ENCODE peak calls at places on chromosomes 4 and X, in seven cellular contexts. C is SK-N-SH, N is left lung, T is endodermal cell, Q is GM12864, E is psoas muscle, Y is left ventricle myocardium inferior. S is an unnamed sample.

GRCh38 chr4:77443941-77444340 is 161.7 kb upstream of the CXCL13 start:
- DNase-seq in C (no peak), N (no peak), T (no peak), Q (no peak), E (no peak), Y (no peak), S (no peak)

GRCh38 chr4:185016946-185017797 is 1.1 kb upstream of the HELT start:
- DNase-seq in C (no peak), N (no peak), T (peak), Q (no peak), E (no peak), Y (no peak), S (no peak)

GRCh38 chrX:70485466-70485865 is 40.8 kb downstream of the DLG3 start:
- DNase-seq in C (no peak), N (no peak), T (peak), Q (no peak), E (no peak), Y (no peak), S (no peak)

GRCh38 chr4:7876096-7876993 is 63.3 kb downstream of the AFAP1 start:
- DNase-seq in C (peak), N (no peak), T (peak), Q (no peak), E (no peak), Y (no peak), S (no peak)

GRCh38 chrX:7068939-7069367 is 78.6 kb upstream of the STS start:
- DNase-seq in C (peak), N (no peak), T (peak), Q (no peak), E (no peak), Y (no peak), S (no peak)

GRCh38 chrX:39895228-39896110 is 202.3 kb downstream of the BCOR start:
- DNase-seq in C (no peak), N (no peak), T (no peak), Q (no peak), E (no peak), Y (no peak), S (no peak)

GRCh38 chr4:70997068-70997467 is 3.6 kb downstream of the DCK start:
- DNase-seq in C (no peak), N (no peak), T (no peak), Q (no peak), E (no peak), Y (no peak), S (no peak)

GRCh38 chr4:41631538-41631937 is 93.6 kb downstream of the LIMCH1 start:
- DNase-seq in C (no peak), N (no peak), T (no peak), Q (no peak), E (no peak), Y (no peak), S (no peak)

GRCh38 chr4:119559044-119559647 is 69.5 kb downstream of the PDE5A start:
- DNase-seq in C (peak), N (no peak), T (no peak), Q (no peak), E (no peak), Y (no peak), S (no peak)

GRCh38 chr4:7828926-7829325 is 110.7 kb downstream of the AFAP1 start:
- DNase-seq in C (no peak), N (no peak), T (no peak), Q (no peak), E (no peak), Y (no peak), S (no peak)

GRCh38 chr4:76658231-76659102 is 223.4 kb downstream of the SHROOM3 start:
- DNase-seq in C (no peak), N (no peak), T (no peak), Q (no peak), E (no peak), Y (no peak), S (no peak)

DNA sequence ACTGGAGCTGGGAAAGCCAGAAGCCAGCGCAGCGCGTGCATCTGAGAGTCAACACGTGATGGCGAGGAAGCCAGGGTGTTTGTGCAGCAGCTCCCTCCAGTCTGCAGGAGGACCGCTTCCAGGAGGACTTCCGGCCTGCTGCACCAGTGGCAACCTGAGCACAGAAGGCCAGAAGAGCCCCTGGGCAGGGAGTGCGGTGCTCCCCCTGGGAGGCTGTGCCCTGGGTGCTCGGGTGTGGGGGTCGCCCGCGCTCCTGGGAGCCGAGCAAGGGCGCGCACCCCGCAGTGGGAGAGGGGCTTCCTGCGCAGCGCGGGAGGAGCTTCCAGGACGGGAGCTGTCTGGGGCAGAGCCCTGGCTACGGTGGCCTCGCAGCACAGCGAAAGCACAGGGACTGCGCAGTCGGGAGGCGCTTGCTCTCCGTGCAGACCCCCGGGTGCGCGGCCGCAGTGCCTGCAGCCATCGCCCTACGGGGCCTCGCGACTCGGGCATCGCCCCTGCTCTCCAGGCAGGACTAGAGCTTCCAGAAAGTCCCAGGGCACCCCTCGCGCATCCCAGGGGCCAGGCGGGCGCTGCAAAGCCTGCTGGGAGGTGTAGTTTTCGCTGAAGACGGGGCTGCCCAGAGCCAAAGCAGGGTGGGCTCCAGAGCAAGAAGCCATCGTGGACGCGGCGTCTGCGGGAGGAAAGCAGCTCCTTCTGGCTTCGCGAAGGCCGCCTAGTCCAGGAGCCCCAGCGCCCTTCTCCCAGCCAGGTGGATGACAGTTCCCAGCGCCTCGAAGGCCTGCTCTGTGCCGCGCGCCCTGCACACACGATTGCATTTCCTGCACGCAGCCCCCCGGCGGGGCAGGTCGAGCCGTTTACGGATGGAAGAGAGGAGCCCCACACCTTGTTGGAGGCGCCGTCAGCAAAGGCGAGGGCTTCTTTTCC is 24.1 kb upstream of the WFS1 start:
- DNase-seq in C (peak), N (no peak), T (peak), Q (no peak), E (peak), Y (peak), S (no peak)
- H3K4me3 ChIP-seq in C (no peak), N (no peak), T (no peak), Q (no peak), E (peak), Y (peak), S (no peak)

DNA sequence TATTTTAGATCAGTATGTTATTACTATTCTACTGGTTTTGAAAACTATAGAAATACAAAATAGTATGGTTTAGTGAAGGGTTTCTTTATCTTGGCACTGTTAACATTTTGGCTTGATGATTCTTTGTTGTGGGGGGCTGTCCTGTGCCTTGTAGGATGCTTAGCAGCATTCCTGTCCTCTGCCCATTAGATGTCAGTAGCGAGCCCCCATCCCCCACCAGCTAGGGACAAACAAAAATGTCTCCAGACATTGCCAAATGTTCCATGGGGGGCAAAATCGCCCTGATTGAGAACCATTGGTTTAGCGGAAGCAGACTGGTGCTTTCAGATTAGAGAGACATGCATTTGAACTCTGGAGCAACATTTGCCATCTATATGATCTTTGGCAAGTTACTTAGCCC is 23.3 kb downstream of the SPARCL1 start:
- DNase-seq in C (no peak), N (no peak), T (peak), Q (no peak), E (no peak), Y (no peak), S (no peak)
- TF ChIP-seq CTCF in C (peak), N (no peak), T (peak), Q (peak), E (no peak), Y (no peak), S (no peak)

DNA sequence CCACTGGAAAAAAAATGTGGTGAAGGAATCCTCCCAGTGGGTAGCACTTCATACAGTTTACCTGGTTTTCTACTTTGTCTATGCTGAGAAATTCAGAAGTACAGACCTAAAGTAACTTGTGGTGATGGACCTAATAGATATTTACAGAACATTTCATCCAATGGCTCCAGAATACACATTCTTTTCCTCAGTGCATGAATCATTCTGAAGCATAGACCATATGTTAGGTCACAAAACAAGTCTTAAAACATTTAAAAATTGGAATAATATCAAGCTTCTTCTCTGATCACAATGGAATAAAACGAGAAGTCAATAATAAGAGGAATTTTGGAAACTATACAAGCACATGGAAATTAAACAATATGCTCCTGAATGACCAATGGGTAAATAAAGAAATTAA is 450.1 kb upstream of the INTU start:
- DNase-seq in C (no peak), N (no peak), T (no peak), Q (no peak), E (no peak), Y (no peak), S (no peak)
- H3K4me3 ChIP-seq in C (no peak), N (no peak), T (no peak), Q (no peak), E (no peak), Y (no peak), S (no peak)

GRCh38 chr4:99722006-99722405 is 64.4 kb upstream of the C4orf54 start:
- DNase-seq in C (no peak), N (no peak), T (no peak), Q (no peak), E (no peak), Y (no peak), S (no peak)

GRCh38 chr4:99723555-99724450 is 66.2 kb upstream of the C4orf54 start:
- DNase-seq in C (peak), N (peak), T (no peak), Q (no peak), E (peak), Y (peak), S (peak)

GRCh38 chr4:99720206-99720605 is 62.6 kb upstream of the C4orf54 start:
- DNase-seq in C (no peak), N (no peak), T (no peak), Q (no peak), E (no peak), Y (no peak), S (no peak)

GRCh38 chr4:99722662-99723061 is 65.0 kb upstream of the C4orf54 start:
- DNase-seq in C (no peak), N (no peak), T (no peak), Q (no peak), E (no peak), Y (no peak), S (no peak)
- TF ChIP-seq CTCF in C (no peak), N (no peak), T (no peak), Q (no peak), E (no peak), Y (no peak), S (no peak)

DNA sequence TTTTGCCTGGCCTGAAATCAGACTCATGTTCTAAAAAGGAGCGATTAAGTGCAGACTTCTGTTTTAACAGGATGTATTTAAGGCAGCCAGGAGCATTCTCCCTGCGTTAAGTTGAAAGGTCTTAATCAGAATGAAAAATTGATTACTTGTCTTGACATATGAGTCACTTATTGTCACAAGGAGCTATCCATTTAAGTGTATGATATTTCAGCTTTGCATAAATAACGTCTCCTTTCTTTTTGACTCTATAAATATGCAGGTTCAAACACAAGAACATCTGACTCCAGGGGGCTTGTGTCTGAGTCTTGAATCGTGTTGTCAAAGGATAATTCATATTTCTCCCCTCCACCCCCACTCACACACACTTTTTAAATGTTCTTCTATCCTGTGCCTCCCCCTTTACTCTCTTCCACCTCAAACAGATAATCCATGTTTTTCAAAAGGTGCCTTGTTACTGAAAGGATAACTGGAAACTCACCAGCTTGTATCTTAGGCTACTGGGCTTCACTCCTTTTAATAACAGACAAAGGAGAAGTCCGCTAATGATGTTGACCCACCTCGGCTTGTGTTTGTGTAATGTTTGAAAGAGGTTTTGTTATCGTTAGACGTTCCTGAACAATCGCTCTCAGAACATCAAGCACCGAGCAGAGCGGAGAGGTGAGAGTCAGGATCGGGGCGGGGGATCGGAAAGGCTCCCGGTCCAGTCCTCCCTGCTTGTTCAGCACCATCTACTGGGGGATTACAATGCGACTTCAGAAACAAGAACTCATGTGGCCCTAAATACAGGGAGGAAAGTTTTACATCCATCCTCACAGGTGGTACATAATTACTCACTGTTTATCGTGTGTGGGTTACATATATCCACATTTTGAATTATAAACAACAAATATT is 107.5 kb upstream of the RPL34 start:
- DNase-seq in C (peak), N (peak), T (peak), Q (no peak), E (no peak), Y (peak), S (no peak)
- H3K4me3 ChIP-seq in C (no peak), N (no peak), T (no peak), Q (no peak), E (no peak), Y (no peak), S (no peak)